ENCODE peak calls at places on chromosomes 2 and 18, in eight cellular contexts. E, K, D, B, L, J, I and W are unnamed samples.

GRCh38 chr18:76487782-76488181 is 7.3 kb downstream of the ZNF516 start:
- DNase-seq in E (no peak), K (no peak), D (no peak), B (no peak), L (no peak), J (no peak), I (no peak), W (no peak)

GRCh38 chr2:86703704-86704370 is 16.3 kb upstream of the RMND5A start:
- DNase-seq in E (peak; percentile 92), K (peak; percentile 59), D (no peak), B (peak; percentile 8), L (peak; percentile 59), J (no peak), I (no peak), W (peak; percentile 45)

GRCh38 chr2:127969455-127969854 is 58.4 kb downstream of the SAP130 start:
- DNase-seq in E (no peak), K (no peak), D (no peak), B (no peak), L (no peak), J (no peak), I (no peak), W (no peak)

GRCh38 chr2:134712736-134713495 is 5.9 kb downstream of the TMEM163 start:
- DNase-seq in E (no peak), K (no peak), D (no peak), B (no peak), L (no peak), J (no peak), I (no peak), W (no peak)

GRCh38 chr18:27581261-27581904 is 396.3 kb upstream of the CHST9 start:
- DNase-seq in E (no peak), K (peak; percentile 71), D (no peak), B (no peak), L (peak; percentile 20), J (no peak), I (no peak), W (no peak)

GRCh38 chr2:34188464-34188863 is 589.4 kb upstream of the FAM98A start:
- DNase-seq in E (peak; percentile 2), K (no peak), D (no peak), B (no peak), L (no peak), J (no peak), I (no peak), W (no peak)

GRCh38 chr2:229752970-229753729 is 38.8 kb upstream of the DNER start:
- DNase-seq in E (peak; percentile 15), K (no peak), D (no peak), B (no peak), L (no peak), J (no peak), I (no peak), W (no peak)

GRCh38 chr18:55331301-55331700 is 256.7 kb downstream of the TCF4 start:
- DNase-seq in E (no peak), K (no peak), D (no peak), B (no peak), L (no peak), J (no peak), I (no peak), W (no peak)

GRCh38 chr18:12276736-12277554 is 22.8 kb downstream of the CIDEA start:
- DNase-seq in E (no peak), K (no peak), D (no peak), B (no peak), L (no peak), J (no peak), I (no peak), W (no peak)

GRCh38 chr2:232439758-232440135 is 16.2 kb upstream of the ALPI start:
- DNase-seq in E (no peak), K (no peak), D (no peak), B (no peak), L (no peak), J (peak; percentile 43), I (no peak), W (no peak)
- TF ChIP-seq CTCF in E (no peak), K (peak; percentile 27), D (no peak), B (peak; percentile 13), L (no peak), J (peak; percentile 19), I (peak; percentile 23), W (peak; percentile 16)

GRCh38 chr2:111160758-111161157 is 40.0 kb downstream of the BCL2L11 start:
- DNase-seq in E (peak; percentile 78), K (peak; percentile 81), D (no peak), B (peak; percentile 89), L (peak; percentile 88), J (no peak), I (peak; percentile 61), W (peak; percentile 75)
- H3K4me3 ChIP-seq in E (no peak overlapping the region), K (no peak overlapping the region), D (no peak overlapping the region), B (no peak overlapping the region), L (no peak overlapping the region), J (no peak overlapping the region), I (no peak overlapping the region), W (no peak overlapping the region)

DNA sequence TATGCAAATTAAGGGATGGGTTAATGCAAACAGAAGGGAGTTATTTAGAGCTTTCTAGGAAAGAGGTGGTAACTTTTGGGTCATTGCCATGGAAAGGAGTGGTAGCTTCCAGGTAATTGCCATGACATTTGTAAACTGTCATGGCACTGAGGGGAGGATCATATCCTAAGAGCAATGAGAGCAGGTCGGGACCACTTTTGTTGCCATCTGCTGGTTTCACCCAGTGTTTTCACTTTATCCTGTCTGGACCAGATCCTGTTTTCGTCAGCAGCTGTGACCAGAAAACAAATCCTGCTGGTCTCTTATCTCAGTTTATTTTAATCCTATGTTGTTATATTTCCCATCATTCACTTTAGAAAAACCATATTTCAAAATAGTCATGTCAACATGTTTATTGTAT is 874 bp downstream of the C2orf66 start:
- DNase-seq in E (no peak), K (peak; percentile 25), D (no peak), B (no peak), L (peak; percentile 31), J (no peak), I (no peak), W (no peak)
- TF ChIP-seq CTCF in E (no peak), K (peak; percentile 14), D (no peak), B (no peak), L (peak; percentile 5), J (no peak), I (no peak), W (no peak)

GRCh38 chr2:25257931-25258771 is 83.6 kb downstream of the DNMT3A start:
- DNase-seq in E (no peak), K (no peak), D (no peak), B (no peak), L (no peak), J (no peak), I (no peak), W (no peak)
- H3K4me3 ChIP-seq in E (no peak overlapping the region), K (no peak overlapping the region), D (no peak overlapping the region), B (no peak overlapping the region), L (no peak overlapping the region), J (no peak overlapping the region), I (no peak overlapping the region), W (no peak overlapping the region)

GRCh38 chr2:29977284-29977683 is 55.9 kb upstream of the ALK start:
- DNase-seq in E (no peak), K (no peak), D (no peak), B (no peak), L (no peak), J (no peak), I (no peak), W (no peak)
- TF ChIP-seq CTCF in E (no peak), K (no peak), D (no peak), B (no peak), L (no peak), J (no peak), I (no peak), W (no peak)

DNA sequence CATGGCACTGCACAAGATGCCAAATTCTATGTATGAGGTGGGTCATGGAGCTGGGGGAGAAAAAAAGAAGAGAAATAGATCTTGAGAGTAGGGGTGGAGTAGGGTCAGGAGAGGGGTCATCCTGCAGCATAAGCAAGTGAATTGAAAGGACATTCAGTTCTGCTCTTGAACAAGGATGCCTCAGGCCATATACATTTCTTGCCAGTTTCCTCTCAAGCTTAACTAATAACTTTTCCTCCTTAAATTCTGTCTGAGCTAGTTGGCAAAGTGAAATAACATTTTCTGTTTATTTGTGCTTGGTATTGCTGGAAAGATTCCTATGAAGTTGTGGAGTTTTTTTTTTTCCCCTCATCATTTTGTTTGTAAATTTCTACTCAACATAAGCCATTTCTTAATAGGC is 99.0 kb upstream of the LTBP1 start:
- DNase-seq in E (no peak), K (no peak), D (no peak), B (no peak), L (no peak), J (no peak), I (no peak), W (no peak)
- H3K4me3 ChIP-seq in E (no peak overlapping the region), K (no peak overlapping the region), D (no peak overlapping the region), B (no peak overlapping the region), L (no peak overlapping the region), J (no peak overlapping the region), I (no peak overlapping the region), W (no peak overlapping the region)

GRCh38 chr2:47437287-47437686 is 34.3 kb downstream of the MSH2 start:
- DNase-seq in E (peak; percentile 40), K (peak; percentile 65), D (no peak), B (peak; percentile 53), L (peak; percentile 73), J (no peak), I (no peak), W (peak; percentile 28)
- TF ChIP-seq CTCF in E (peak; percentile 31), K (peak; percentile 36), D (peak; percentile 23), B (peak; percentile 33), L (peak; percentile 40), J (peak; percentile 54), I (peak; percentile 50), W (peak; percentile 45)